ENCODE peak calls at places on chromosome 16, in six cellular contexts. I, E, A, S, U and G are unnamed samples.
A peak's percentile ranks its signal among the peaks of the same experiment; 100 is the strongest.

GRCh38 chr16:86478779-86479178 is 31.5 kb upstream of the FOXF1 start:
- DNase-seq in I (no peak), E (no peak), A (no peak), S (no peak), U (no peak), G (no peak)

GRCh38 chr16:49491736-49492089 is 118.1 kb downstream of the C16orf78 start:
- DNase-seq in I (no peak), E (no peak), A (no peak), S (no peak), U (no peak), G (no peak)

GRCh38 chr16:11672206-11673090 is 4.2 kb downstream of the SNN start:
- DNase-seq in I (no peak), E (no peak), A (no peak), S (peak; percentile 61), U (peak; percentile 44), G (no peak)

GRCh38 chr16:23337836-23338550 is 35.9 kb downstream of the SCNN1B start:
- DNase-seq in I (no peak), E (no peak), A (no peak), S (no peak), U (no peak), G (no peak)

GRCh38 chr16:1512774-1513173 is 19.6 kb downstream of the TELO2 start:
- DNase-seq in I (no peak), E (no peak), A (no peak), S (no peak), U (no peak), G (no peak)

GRCh38 chr16:48393843-48394703 is 8.9 kb upstream of the SIAH1 start:
- DNase-seq in I (no peak), E (no peak), A (peak; percentile 16), S (no peak), U (no peak), G (no peak)

GRCh38 chr16:57123969-57124674 is 31.7 kb downstream of the CPNE2 start:
- DNase-seq in I (no peak), E (no peak), A (no peak), S (no peak), U (no peak), G (peak; percentile 15)

GRCh38 chr16:495127-495748 is 32.3 kb upstream of the CAPN15 start:
- DNase-seq in I (no peak), E (peak; percentile 22), A (no peak), S (peak; percentile 56), U (no peak), G (peak; percentile 32)

GRCh38 chr16:86479419-86479818 is 30.9 kb upstream of the FOXF1 start:
- DNase-seq in I (no peak), E (no peak), A (no peak), S (no peak), U (no peak), G (no peak)

GRCh38 chr16:55035037-55035436 is 104.4 kb downstream of the IRX5 start:
- DNase-seq in I (peak; percentile 53), E (peak; percentile 24), A (no peak), S (peak; percentile 7), U (no peak), G (peak; percentile 31)